ENCODE peak calls at places on chromosomes 1 and 21, in five cellular contexts. T, R, V, J and W are unnamed samples.

GRCh38 chr21:41396452-41397107 is 29.5 kb upstream of the MX1 start:
- DNase-seq in T (peak), R (no peak), J (no peak), V (peak), W (no peak)

GRCh38 chr1:17569200-17570139 is 30.0 kb downstream of the ARHGEF10L start:
- DNase-seq in R (peak), T (peak), J (peak), V (peak), W (peak)

GRCh38 chr1:82486969-82487368 is 686.2 kb downstream of the ADGRL2 start:
- DNase-seq in V (no peak), R (no peak), J (peak), T (no peak), W (no peak)

GRCh38 chr1:27491748-27492700 is 2.1 kb upstream of the WASF2 start:
- DNase-seq in V (peak), R (no peak), T (peak), J (no peak), W (peak)

GRCh38 chr1:230761443-230762167 is 14.4 kb downstream of the CAPN9 start:
- DNase-seq in J (no peak), R (no peak), T (no peak), V (no peak), W (no peak)

GRCh38 chr1:10210841-10211804 is 753 bp downstream of the KIF1B start:
- DNase-seq in J (peak), R (peak), V (peak), T (peak), W (peak)

GRCh38 chr1:167016090-167016750 is 27.1 kb downstream of the MAEL start:
- DNase-seq in T (no peak), V (no peak), R (no peak), J (no peak), W (peak)

GRCh38 chr1:95636897-95637296 is 402.9 kb downstream of the RWDD3 start:
- DNase-seq in R (no peak), J (no peak), T (no peak), V (no peak), W (no peak)

GRCh38 chr1:195664628-195665027 is 943.6 kb downstream of the KCNT2 start:
- DNase-seq in V (no peak), T (no peak), R (no peak), J (no peak), W (peak)

GRCh38 chr1:9235123-9235513 is 544 bp downstream of the H6PD start:
- DNase-seq in J (peak), T (no peak), R (no peak), V (no peak), W (peak)

GRCh38 chr1:241660424-241660972 is 8.4 kb downstream of the WDR64 start:
- DNase-seq in J (no peak), R (no peak), T (no peak), V (no peak), W (no peak)
- H3K4me3 ChIP-seq in J (no peak), R (no peak), T (no peak), V (no peak), W (no peak)

GRCh38 chr1:50369830-50370229 is 53.4 kb downstream of the DMRTA2 start:
- DNase-seq in R (no peak), J (peak), T (no peak), V (no peak), W (no peak)
- TF ChIP-seq CTCF in R (no peak), J (peak), T (no peak), V (no peak), W (peak)

GRCh38 chr1:93613895-93614294 is 67.7 kb downstream of the BCAR3 start:
- DNase-seq in T (peak), R (no peak), V (no peak), J (peak), W (peak)
- H3K4me3 ChIP-seq in T (peak), R (peak), V (peak), J (peak), W (peak)

GRCh38 chr1:66403031-66403731 is 130.8 kb upstream of the SGIP1 start:
- DNase-seq in J (no peak), T (no peak), V (no peak), R (no peak), W (peak)

GRCh38 chr1:66399888-66400529 is 133.9 kb upstream of the SGIP1 start:
- DNase-seq in V (no peak), J (peak), R (no peak), T (no peak), W (no peak)

GRCh38 chr1:66400660-66401059 is 133.3 kb upstream of the SGIP1 start:
- DNase-seq in J (no peak), R (no peak), V (no peak), T (no peak), W (no peak)

GRCh38 chr1:66401244-66401643 is 132.7 kb upstream of the SGIP1 start:
- DNase-seq in J (no peak), V (no peak), R (no peak), T (no peak), W (no peak)

GRCh38 chr1:66402194-66402593 is 131.8 kb upstream of the SGIP1 start:
- DNase-seq in V (peak), R (no peak), T (peak), J (peak), W (peak)
- TF ChIP-seq CTCF in V (no peak), R (no peak), T (no peak), J (no peak), W (no peak)

DNA sequence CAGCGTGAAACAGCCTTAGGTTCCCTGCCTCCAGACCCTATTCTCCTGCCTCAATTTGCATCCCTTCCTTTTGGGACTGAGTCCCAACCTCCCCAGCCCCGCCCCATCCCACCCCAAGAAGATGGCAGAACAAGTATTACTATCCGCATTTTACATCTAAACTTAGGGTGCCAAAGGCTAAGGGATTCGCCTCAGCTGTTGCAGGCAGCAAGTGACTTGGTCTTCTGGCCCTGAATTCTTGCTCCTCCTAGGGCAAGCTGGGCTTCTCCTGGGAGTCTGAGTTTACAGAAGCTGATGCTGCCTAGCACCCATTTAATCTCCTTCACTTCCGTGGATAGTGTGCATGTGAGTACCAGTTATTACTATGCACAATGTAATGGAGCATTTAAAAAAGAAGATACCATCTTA is 161.3 kb upstream of the NR5A2 start:
- DNase-seq in T (no peak), R (no peak), V (no peak), J (no peak), W (no peak)
- H3K4me3 ChIP-seq in T (no peak), R (no peak), V (no peak), J (no peak), W (no peak)

GRCh38 chr1:207579436-207579799 is 65.5 kb upstream of the CR1L start:
- DNase-seq in V (no peak), R (no peak), T (no peak), J (peak), W (peak)
- TF ChIP-seq CTCF in V (peak), R (peak), T (peak), J (peak), W (peak)

DNA sequence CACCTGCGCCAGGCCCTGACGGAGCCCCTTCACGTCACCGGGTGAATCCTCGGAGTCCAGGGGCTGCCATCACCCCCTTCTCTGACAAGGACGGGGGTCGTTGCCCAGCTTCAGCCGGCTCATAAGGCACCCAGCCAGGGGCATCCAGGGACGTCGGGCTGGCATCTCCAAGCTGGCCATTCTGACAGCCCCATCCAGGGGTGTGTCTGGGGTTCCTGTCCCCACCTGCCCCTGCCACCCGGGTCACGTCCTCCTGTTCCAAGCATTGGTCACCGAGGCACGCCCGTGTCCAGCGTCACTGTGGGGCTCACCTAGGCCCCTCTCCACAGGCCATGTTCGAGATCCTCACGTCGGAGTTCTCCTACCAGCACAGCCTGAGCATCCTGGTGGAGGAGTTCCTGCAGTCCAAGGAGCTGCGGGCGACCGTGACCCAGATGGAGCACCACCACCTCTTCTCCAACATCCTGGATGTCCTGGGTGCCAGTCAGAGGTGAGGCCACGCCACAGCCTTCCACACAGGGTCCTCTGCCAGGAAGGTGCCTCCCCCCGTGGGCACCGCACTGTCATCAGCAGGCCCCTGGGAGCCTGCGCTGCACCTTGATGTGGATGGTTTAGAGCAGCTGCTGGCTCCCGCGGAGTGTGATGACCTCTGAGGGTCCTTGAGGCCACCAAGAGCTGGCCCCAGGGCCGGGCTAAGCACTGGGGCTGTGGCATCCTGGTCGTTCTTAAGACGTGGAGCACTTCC is 14.8 kb downstream of the ARHGEF16 start:
- DNase-seq in J (no peak), V (no peak), R (no peak), T (peak), W (no peak)
- H3K4me3 ChIP-seq in J (no peak), V (no peak), R (no peak), T (no peak), W (no peak)

DNA sequence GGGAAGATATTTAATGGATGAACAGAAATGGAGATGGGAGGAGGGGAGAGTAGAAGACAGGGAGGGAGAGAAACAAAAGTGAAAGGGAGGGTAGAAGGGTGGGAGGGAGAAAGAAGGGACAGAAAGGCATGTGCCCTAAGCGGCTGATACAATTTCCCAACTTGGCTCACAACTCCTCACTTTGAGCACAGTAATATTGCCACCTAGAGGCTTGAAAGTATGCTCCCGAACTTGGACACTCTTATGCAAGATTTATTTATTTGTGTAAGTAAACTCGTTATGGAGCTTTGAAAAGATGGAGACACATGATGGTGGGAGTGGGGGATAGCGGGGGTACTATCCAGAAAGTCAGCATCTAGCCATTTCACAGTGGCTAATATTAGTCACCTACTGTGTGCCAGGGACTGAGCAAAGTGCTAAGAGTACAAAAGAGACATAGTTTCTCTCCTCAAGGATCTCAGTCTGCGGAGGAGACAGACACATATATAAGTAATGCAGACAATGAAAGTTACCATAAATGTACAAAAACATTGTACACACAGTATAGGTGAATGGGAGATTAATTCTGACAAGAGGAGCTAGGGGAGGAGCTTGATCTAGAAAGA is 189.7 kb downstream of the SEC16B start:
- DNase-seq in J (peak), V (no peak), R (peak), T (no peak), W (peak)
- TF ChIP-seq CTCF in J (peak), V (peak), R (peak), T (peak), W (peak)

GRCh38 chr1:229593800-229594199 is 32.1 kb downstream of the TAF5L start:
- DNase-seq in T (no peak), R (no peak), V (no peak), J (no peak), W (no peak)

GRCh38 chr1:229594227-229595008 is 31.5 kb downstream of the TAF5L start:
- DNase-seq in R (no peak), J (no peak), V (no peak), T (no peak), W (no peak)

GRCh38 chr1:229585338-229585737 is 26.8 kb upstream of the ABCB10 start:
- DNase-seq in T (no peak), J (no peak), R (no peak), V (no peak), W (no peak)

GRCh38 chr1:229590119-229590518 is 31.6 kb upstream of the ABCB10 start:
- DNase-seq in V (no peak), R (no peak), J (no peak), T (no peak), W (no peak)
- H3K4me3 ChIP-seq in V (no peak), R (no peak), J (no peak), T (no peak), W (no peak)

GRCh38 chr1:158113759-158114127 is 67.0 kb upstream of the CD1D start:
- DNase-seq in J (no peak), R (no peak), V (no peak), T (no peak), W (no peak)

GRCh38 chr1:158116311-158116710 is 64.4 kb upstream of the CD1D start:
- DNase-seq in V (no peak), R (no peak), T (no peak), J (no peak), W (no peak)

GRCh38 chr1:158115126-158115525 is 65.6 kb upstream of the CD1D start:
- DNase-seq in J (no peak), V (no peak), T (no peak), R (no peak), W (no peak)

GRCh38 chr1:158116768-158117167 is 63.9 kb upstream of the CD1D start:
- DNase-seq in V (no peak), J (no peak), T (no peak), R (no peak), W (no peak)

DNA sequence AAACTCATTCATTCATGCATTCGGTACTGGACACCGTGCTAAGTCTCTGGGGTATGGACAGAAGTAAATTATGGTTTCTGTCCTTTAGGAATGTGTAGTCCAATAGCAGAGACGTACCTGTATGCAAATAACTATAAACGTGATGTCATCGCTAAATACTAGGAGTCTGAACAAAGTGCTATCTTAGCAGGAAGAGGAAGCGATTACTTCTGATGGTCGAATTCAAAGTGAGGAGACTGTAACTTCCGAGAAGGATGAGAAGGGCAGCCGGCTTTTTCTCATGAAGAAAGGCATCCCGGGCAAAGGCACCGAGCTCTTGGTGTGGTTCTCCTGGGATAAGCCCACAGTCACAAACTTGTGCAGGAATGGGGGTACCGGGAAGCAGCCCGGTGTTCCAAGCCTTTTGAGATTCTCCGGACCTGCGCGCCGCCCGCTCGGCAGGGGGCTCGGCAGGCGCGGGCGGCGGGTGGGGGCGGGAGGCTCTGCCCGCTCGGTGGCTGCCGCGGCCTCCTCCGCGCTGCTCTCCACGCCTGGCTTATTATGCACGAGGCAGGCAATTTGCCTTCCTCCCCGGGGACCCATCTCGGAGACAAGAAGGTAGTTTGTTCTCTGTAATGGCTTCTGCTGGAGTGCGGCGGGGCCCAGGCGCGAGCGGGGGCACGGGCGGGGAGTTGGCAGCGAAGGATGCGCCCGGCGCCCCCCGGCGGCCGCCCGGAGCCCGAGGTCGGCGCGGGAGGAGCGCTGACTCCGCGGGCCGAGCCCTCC is 67.5 kb upstream of the CD1D start:
- DNase-seq in V (no peak), J (peak), T (peak), R (no peak), W (no peak)
- TF ChIP-seq CTCF in V (no peak), J (no peak), T (peak), R (peak), W (peak)